ENCODE peak calls at places on chromosomes 13 and 19, in eight cellular contexts. One of them, this sample, is unnamed.
A peak's percentile ranks its signal among the peaks of the same experiment; 100 is the strongest.

GRCh38 chr19:43784981-43785808 is 4.4 kb upstream of the KCNN4 start:
- DNase-seq in gastrocnemius medialis: peak; percentile 20
- DNase-seq in fibroblast of lung: peak; percentile 77
- DNase-seq in upper lobe of left lung: peak; percentile 75
- DNase-seq in IMR-90: peak; percentile 67
- DNase-seq in A549: peak; percentile 90
- DNase-seq in adrenal gland: peak; percentile 61
- DNase-seq in cardiac muscle cell: peak; percentile 75
- DNase-seq in this sample: peak; percentile 71

GRCh38 chr13:46655727-46656180 is 102.8 kb downstream of the LRCH1 start:
- DNase-seq in gastrocnemius medialis: no peak
- DNase-seq in fibroblast of lung: peak; percentile 55
- DNase-seq in upper lobe of left lung: no peak
- DNase-seq in IMR-90: no peak
- DNase-seq in A549: no peak
- DNase-seq in adrenal gland: no peak
- DNase-seq in cardiac muscle cell: peak; percentile 25
- DNase-seq in this sample: no peak

GRCh38 chr19:47756953-47757608 is 11.7 kb downstream of the NOP53 start:
- DNase-seq in gastrocnemius medialis: no peak
- DNase-seq in fibroblast of lung: no peak
- DNase-seq in upper lobe of left lung: no peak
- DNase-seq in IMR-90: no peak
- DNase-seq in A549: no peak
- DNase-seq in adrenal gland: no peak
- DNase-seq in cardiac muscle cell: no peak
- DNase-seq in this sample: no peak

GRCh38 chr19:34241513-34242337 is 12.6 kb upstream of the GARRE1 start:
- DNase-seq in gastrocnemius medialis: no peak
- DNase-seq in fibroblast of lung: no peak
- DNase-seq in upper lobe of left lung: peak; percentile 83
- DNase-seq in IMR-90: no peak
- DNase-seq in A549: peak; percentile 76
- DNase-seq in adrenal gland: no peak
- DNase-seq in cardiac muscle cell: peak; percentile 47
- DNase-seq in this sample: no peak

GRCh38 chr13:26964278-26965057 is 203.9 kb upstream of the GPR12 start:
- DNase-seq in gastrocnemius medialis: no peak
- DNase-seq in fibroblast of lung: no peak
- DNase-seq in upper lobe of left lung: peak; percentile 81
- DNase-seq in IMR-90: peak; percentile 67
- DNase-seq in A549: no peak
- DNase-seq in adrenal gland: no peak
- DNase-seq in cardiac muscle cell: peak; percentile 33
- DNase-seq in this sample: peak; percentile 71

GRCh38 chr19:37719111-37719926 is at the start of gene ZNF607:
- DNase-seq in gastrocnemius medialis: peak; percentile 64
- DNase-seq in fibroblast of lung: peak; percentile 93
- DNase-seq in upper lobe of left lung: peak; percentile 89
- DNase-seq in IMR-90: peak; percentile 84
- DNase-seq in A549: peak; percentile 98
- DNase-seq in adrenal gland: peak; percentile 90
- DNase-seq in cardiac muscle cell: peak; percentile 96
- DNase-seq in this sample: peak; percentile 83

GRCh38 chr19:41528106-41528505 is 47.9 kb upstream of the CEACAM21 start:
- DNase-seq in gastrocnemius medialis: no peak
- DNase-seq in fibroblast of lung: peak; percentile 14
- DNase-seq in upper lobe of left lung: no peak
- DNase-seq in IMR-90: no peak
- DNase-seq in A549: peak; percentile 47
- DNase-seq in adrenal gland: no peak
- DNase-seq in cardiac muscle cell: no peak
- DNase-seq in this sample: no peak

GRCh38 chr19:55579766-55580621 is 654 bp downstream of the ZNF579 start:
- DNase-seq in gastrocnemius medialis: no peak
- DNase-seq in fibroblast of lung: peak; percentile 49
- DNase-seq in upper lobe of left lung: no peak
- DNase-seq in IMR-90: peak; percentile 41
- DNase-seq in A549: peak; percentile 44
- DNase-seq in adrenal gland: peak; percentile 29
- DNase-seq in cardiac muscle cell: peak; percentile 62
- DNase-seq in this sample: no peak

GRCh38 chr13:78604782-78605611 is 1.6 kb upstream of the POU4F1 start:
- DNase-seq in gastrocnemius medialis: no peak
- DNase-seq in fibroblast of lung: no peak
- DNase-seq in upper lobe of left lung: no peak
- DNase-seq in IMR-90: peak; percentile 8
- DNase-seq in A549: peak; percentile 61
- DNase-seq in adrenal gland: no peak
- DNase-seq in cardiac muscle cell: no peak
- DNase-seq in this sample: no peak

GRCh38 chr19:56142087-56142787 is 1.1 kb downstream of the ZNF444 start:
- DNase-seq in gastrocnemius medialis: no peak
- DNase-seq in fibroblast of lung: no peak
- DNase-seq in upper lobe of left lung: peak; percentile 82
- DNase-seq in IMR-90: no peak
- DNase-seq in A549: no peak
- DNase-seq in adrenal gland: no peak
- DNase-seq in cardiac muscle cell: no peak
- DNase-seq in this sample: no peak

GRCh38 chr13:93771229-93771628 is 544.6 kb downstream of the GPC6 start:
- DNase-seq in gastrocnemius medialis: no peak
- DNase-seq in fibroblast of lung: no peak
- DNase-seq in upper lobe of left lung: no peak
- DNase-seq in IMR-90: no peak
- DNase-seq in A549: no peak
- DNase-seq in adrenal gland: no peak
- DNase-seq in cardiac muscle cell: no peak
- DNase-seq in this sample: no peak

GRCh38 chr19:13881692-13882418 is 4.9 kb downstream of the NANOS3 start:
- DNase-seq in gastrocnemius medialis: no peak
- DNase-seq in fibroblast of lung: no peak
- DNase-seq in upper lobe of left lung: peak; percentile 42
- DNase-seq in IMR-90: peak; percentile 39
- DNase-seq in A549: no peak
- DNase-seq in adrenal gland: no peak
- DNase-seq in cardiac muscle cell: no peak
- DNase-seq in this sample: no peak

GRCh38 chr13:75558130-75558840 is 8.7 kb downstream of the UCHL3 start:
- DNase-seq in gastrocnemius medialis: no peak
- DNase-seq in fibroblast of lung: no peak
- DNase-seq in upper lobe of left lung: no peak
- DNase-seq in IMR-90: no peak
- DNase-seq in A549: no peak
- DNase-seq in adrenal gland: no peak
- DNase-seq in cardiac muscle cell: no peak
- DNase-seq in this sample: no peak

GRCh38 chr13:24220086-24220703 is 59.7 kb downstream of the SPATA13 start:
- DNase-seq in gastrocnemius medialis: no peak
- DNase-seq in fibroblast of lung: peak; percentile 90
- DNase-seq in upper lobe of left lung: peak; percentile 55
- DNase-seq in IMR-90: peak; percentile 88
- DNase-seq in A549: peak; percentile 76
- DNase-seq in adrenal gland: peak; percentile 70
- DNase-seq in cardiac muscle cell: peak; percentile 86
- DNase-seq in this sample: no peak

GRCh38 chr19:42352216-42352892 is 26.9 kb downstream of the MEGF8 start:
- DNase-seq in gastrocnemius medialis: no peak
- DNase-seq in fibroblast of lung: no peak
- DNase-seq in upper lobe of left lung: no peak
- DNase-seq in IMR-90: peak; percentile 8
- DNase-seq in A549: peak; percentile 72
- DNase-seq in adrenal gland: no peak
- DNase-seq in cardiac muscle cell: no peak
- DNase-seq in this sample: no peak

GRCh38 chr19:41694831-41695635 is 7.0 kb upstream of the CEACAM7 start:
- DNase-seq in gastrocnemius medialis: no peak
- DNase-seq in fibroblast of lung: no peak
- DNase-seq in upper lobe of left lung: no peak
- DNase-seq in IMR-90: no peak
- DNase-seq in A549: no peak
- DNase-seq in adrenal gland: no peak
- DNase-seq in cardiac muscle cell: no peak
- DNase-seq in this sample: no peak

GRCh38 chr19:9752701-9753443 is 15.7 kb downstream of the ZNF846 start:
- DNase-seq in gastrocnemius medialis: no peak
- DNase-seq in fibroblast of lung: no peak
- DNase-seq in upper lobe of left lung: no peak
- DNase-seq in IMR-90: no peak
- DNase-seq in A549: no peak
- DNase-seq in adrenal gland: no peak
- DNase-seq in cardiac muscle cell: no peak
- DNase-seq in this sample: no peak
- H3K9me3 ChIP-seq in gastrocnemius medialis: peaks cover 6% of the 10 kb centered on the region
- H3K9me3 ChIP-seq in fibroblast of lung: peaks cover 2% of the 10 kb centered on the region
- H3K9me3 ChIP-seq in upper lobe of left lung: peaks cover 22% of the 10 kb centered on the region
- H3K9me3 ChIP-seq in IMR-90: peaks cover 31% of the 10 kb centered on the region
- H3K9me3 ChIP-seq in A549: peaks cover 32% of the 10 kb centered on the region
- H3K9me3 ChIP-seq in adrenal gland: peaks cover 15% of the 10 kb centered on the region
- H3K9me3 ChIP-seq in cardiac muscle cell: no peaks in the 10 kb centered on the region
- H3K9me3 ChIP-seq in this sample: peaks cover 13% of the 10 kb centered on the region

DNA sequence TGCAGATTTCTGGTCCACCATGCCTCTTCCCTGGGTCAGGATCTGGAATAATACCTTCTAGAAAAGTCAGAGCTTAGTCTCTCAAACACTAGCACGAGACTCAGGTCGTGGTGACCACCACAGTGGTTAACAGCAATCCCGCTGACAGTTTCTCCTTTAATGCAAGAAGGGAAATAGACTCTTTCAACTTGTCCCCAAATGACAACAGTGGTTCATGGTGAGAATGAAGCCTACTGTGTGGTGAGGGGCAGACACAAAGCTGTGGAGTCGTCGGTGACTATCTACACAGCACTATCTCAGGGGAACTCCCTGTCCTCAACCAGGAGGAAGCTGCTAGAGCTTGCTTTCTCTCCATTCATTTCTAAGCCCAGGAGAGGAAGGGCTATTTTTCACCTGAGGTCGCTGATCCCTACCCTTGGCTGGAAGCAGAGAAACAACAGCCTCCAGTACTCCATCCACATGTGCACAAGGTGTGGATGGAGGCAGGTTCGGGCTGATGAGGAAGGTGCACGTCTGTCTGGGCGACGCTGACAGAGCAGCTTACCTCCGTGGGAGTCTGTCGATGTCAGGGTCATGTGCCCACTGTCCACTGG is 72.4 kb downstream of the STK24 start:
- DNase-seq in gastrocnemius medialis: no peak
- DNase-seq in fibroblast of lung: no peak
- DNase-seq in upper lobe of left lung: no peak
- DNase-seq in IMR-90: no peak
- DNase-seq in A549: no peak
- DNase-seq in adrenal gland: no peak
- DNase-seq in cardiac muscle cell: no peak
- DNase-seq in this sample: no peak
- H3K4me1 ChIP-seq in gastrocnemius medialis: peaks cover 78% of the 10 kb centered on the region
- H3K4me1 ChIP-seq in fibroblast of lung: peaks cover 30% of the 10 kb centered on the region
- H3K4me1 ChIP-seq in upper lobe of left lung: peaks cover 71% of the 10 kb centered on the region
- H3K4me1 ChIP-seq in IMR-90: peaks cover 36% of the 10 kb centered on the region
- H3K4me1 ChIP-seq in A549: peaks cover 39% of the 10 kb centered on the region
- H3K4me1 ChIP-seq in adrenal gland: peaks cover 45% of the 10 kb centered on the region
- H3K4me1 ChIP-seq in cardiac muscle cell: peaks cover 76% of the 10 kb centered on the region
- H3K4me1 ChIP-seq in this sample: no peaks in the 10 kb centered on the region

DNA sequence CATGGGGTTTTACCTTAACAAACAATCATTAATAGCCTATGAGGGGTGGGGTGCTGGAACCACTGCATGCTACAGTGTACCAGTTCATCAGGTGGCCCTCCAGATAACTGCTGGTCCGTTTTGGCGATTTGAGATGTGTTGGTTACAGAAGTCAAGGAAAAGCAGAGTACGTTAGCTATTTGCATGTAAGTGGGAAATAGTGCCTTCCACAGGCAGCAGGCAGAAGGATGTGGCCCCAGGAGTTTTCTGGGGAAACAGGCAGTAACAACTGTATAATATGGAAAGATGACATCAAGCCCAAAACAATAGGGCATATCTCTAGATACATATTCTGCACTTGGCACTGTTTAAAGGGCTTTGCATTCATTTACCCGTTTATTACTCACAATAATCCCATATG is 245.7 kb downstream of the COL4A1 start:
- DNase-seq in gastrocnemius medialis: no peak
- DNase-seq in fibroblast of lung: no peak
- DNase-seq in upper lobe of left lung: no peak
- DNase-seq in IMR-90: no peak
- DNase-seq in A549: no peak
- DNase-seq in adrenal gland: no peak
- DNase-seq in cardiac muscle cell: no peak
- DNase-seq in this sample: no peak
- TF ChIP-seq CTCF in gastrocnemius medialis: no peak
- TF ChIP-seq CTCF in fibroblast of lung: no peak
- TF ChIP-seq CTCF in upper lobe of left lung: no peak
- TF ChIP-seq CTCF in IMR-90: no peak
- TF ChIP-seq CTCF in A549: no peak
- TF ChIP-seq CTCF in adrenal gland: no peak
- TF ChIP-seq CTCF in cardiac muscle cell: no peak
- TF ChIP-seq CTCF in this sample: no peak

GRCh38 chr19:15526408-15526807 is 18.1 kb downstream of the CYP4F22 start:
- DNase-seq in gastrocnemius medialis: no peak
- DNase-seq in fibroblast of lung: no peak
- DNase-seq in upper lobe of left lung: no peak
- DNase-seq in IMR-90: no peak
- DNase-seq in A549: no peak
- DNase-seq in adrenal gland: no peak
- DNase-seq in cardiac muscle cell: no peak
- DNase-seq in this sample: no peak

GRCh38 chr19:15525291-15525690 is 17.0 kb downstream of the CYP4F22 start:
- DNase-seq in gastrocnemius medialis: no peak
- DNase-seq in fibroblast of lung: no peak
- DNase-seq in upper lobe of left lung: no peak
- DNase-seq in IMR-90: no peak
- DNase-seq in A549: no peak
- DNase-seq in adrenal gland: no peak
- DNase-seq in cardiac muscle cell: no peak
- DNase-seq in this sample: no peak

GRCh38 chr19:15527705-15528104 is 19.4 kb downstream of the CYP4F22 start:
- DNase-seq in gastrocnemius medialis: no peak
- DNase-seq in fibroblast of lung: no peak
- DNase-seq in upper lobe of left lung: no peak
- DNase-seq in IMR-90: no peak
- DNase-seq in A549: no peak
- DNase-seq in adrenal gland: no peak
- DNase-seq in cardiac muscle cell: no peak
- DNase-seq in this sample: no peak

GRCh38 chr19:15532779-15533521 is 24.6 kb downstream of the CYP4F22 start:
- DNase-seq in gastrocnemius medialis: no peak
- DNase-seq in fibroblast of lung: no peak
- DNase-seq in upper lobe of left lung: no peak
- DNase-seq in IMR-90: no peak
- DNase-seq in A549: no peak
- DNase-seq in adrenal gland: no peak
- DNase-seq in cardiac muscle cell: no peak
- DNase-seq in this sample: no peak

DNA sequence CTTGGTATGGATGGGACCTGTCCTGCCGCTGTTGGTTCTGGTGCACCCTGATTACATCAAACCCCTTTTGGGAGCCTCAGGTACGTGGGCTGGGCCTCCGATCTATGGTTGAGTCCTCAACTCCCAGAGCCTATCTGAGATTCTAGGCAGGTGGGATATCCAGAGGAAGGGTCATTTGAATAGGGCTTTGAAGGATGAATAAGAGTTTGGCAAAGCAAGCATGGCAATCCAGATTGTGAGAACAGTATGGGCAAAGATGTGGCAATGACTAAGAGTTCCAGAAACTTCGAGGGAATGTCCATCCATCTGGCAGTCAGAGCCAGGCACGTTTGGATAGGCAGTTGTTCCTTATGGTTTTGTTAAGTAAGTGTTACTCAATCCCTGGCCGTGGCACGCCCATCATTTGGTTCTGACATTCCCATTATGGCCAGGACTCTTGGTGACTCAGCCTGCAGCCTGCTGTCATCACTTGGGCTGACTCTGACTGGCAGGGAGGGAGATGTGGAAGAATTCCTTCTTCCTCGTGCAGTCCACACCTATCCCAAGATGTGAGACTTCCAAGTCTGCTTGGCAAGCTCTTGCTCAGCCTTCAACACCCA is 21.5 kb downstream of the CYP4F22 start:
- DNase-seq in gastrocnemius medialis: no peak
- DNase-seq in fibroblast of lung: no peak
- DNase-seq in upper lobe of left lung: no peak
- DNase-seq in IMR-90: no peak
- DNase-seq in A549: peak; percentile 38
- DNase-seq in adrenal gland: no peak
- DNase-seq in cardiac muscle cell: no peak
- DNase-seq in this sample: no peak
- H3K9me3 ChIP-seq in gastrocnemius medialis: no peaks in the 10 kb centered on the region
- H3K9me3 ChIP-seq in fibroblast of lung: no peaks in the 10 kb centered on the region
- H3K9me3 ChIP-seq in upper lobe of left lung: no peaks in the 10 kb centered on the region
- H3K9me3 ChIP-seq in IMR-90: no peaks in the 10 kb centered on the region
- H3K9me3 ChIP-seq in A549: peaks cover 3% of the 10 kb centered on the region
- H3K9me3 ChIP-seq in adrenal gland: no peaks in the 10 kb centered on the region
- H3K9me3 ChIP-seq in cardiac muscle cell: no peaks in the 10 kb centered on the region
- H3K9me3 ChIP-seq in this sample: no peaks in the 10 kb centered on the region

This sample was measured in right atrium auricular region.